ENCODE peak calls at places on chromosome 2, in eight cellular contexts. I, O, Y, N, Z, M, C and F are unnamed samples.

GRCh38 chr2:191811807-191812602 is 34.9 kb downstream of the CAVIN2 start:
- DNase-seq in I (peak), O (no peak), Y (peak), N (peak), Z (peak), M (peak), C (peak), F (peak)

GRCh38 chr2:6986251-6986893 is 69.2 kb downstream of the RNF144A start:
- DNase-seq in I (peak), O (no peak), Y (no peak), N (no peak), Z (no peak), M (peak), C (peak), F (no peak)

GRCh38 chr2:120984046-120984445 is 248.4 kb downstream of the GLI2 start:
- DNase-seq in I (no peak), O (no peak), Y (no peak), N (no peak), Z (no peak), M (no peak), C (no peak), F (peak)

GRCh38 chr2:49248506-49248905 is 94.2 kb upstream of the FSHR start:
- DNase-seq in I (no peak), O (no peak), Y (no peak), N (no peak), Z (no peak), M (no peak), C (peak), F (peak)

GRCh38 chr2:16149349-16150243 is 209.2 kb downstream of the MYCN start:
- DNase-seq in I (no peak), O (no peak), Y (no peak), N (no peak), Z (no peak), M (no peak), C (no peak), F (no peak)

GRCh38 chr2:237715459-237715947 is 83.1 kb upstream of the RBM44 start:
- DNase-seq in I (no peak), O (no peak), Y (no peak), N (no peak), Z (no peak), M (no peak), C (no peak), F (no peak)

GRCh38 chr2:178241852-178242551 is 47.7 kb downstream of the OSBPL6 start:
- DNase-seq in I (peak), O (peak), Y (no peak), N (no peak), Z (no peak), M (no peak), C (peak), F (peak)

GRCh38 chr2:177242136-177242987 is 22.2 kb downstream of the NFE2L2 start:
- DNase-seq in I (peak), O (no peak), Y (no peak), N (no peak), Z (no peak), M (no peak), C (peak), F (peak)

GRCh38 chr2:195561205-195562032 is 95.6 kb upstream of the SLC39A10 start:
- DNase-seq in I (no peak), O (no peak), Y (no peak), N (no peak), Z (no peak), M (no peak), C (peak), F (peak)

GRCh38 chr2:160680294-160680693 is 186.7 kb upstream of the RBMS1 start:
- DNase-seq in I (no peak), O (no peak), Y (no peak), N (no peak), Z (no peak), M (no peak), C (peak), F (no peak)

GRCh38 chr2:21395366-21395765 is 271.6 kb downstream of the TDRD15 start:
- DNase-seq in I (no peak), O (no peak), Y (no peak), N (no peak), Z (no peak), M (no peak), C (no peak), F (no peak)

GRCh38 chr2:159855153-159856140 is 57.4 kb upstream of the CD302 start:
- DNase-seq in I (no peak), O (no peak), Y (no peak), N (no peak), Z (no peak), M (no peak), C (peak), F (no peak)

GRCh38 chr2:205654878-205655601 is 27.3 kb upstream of the NRP2 start:
- DNase-seq in I (no peak), O (no peak), Y (no peak), N (no peak), Z (no peak), M (no peak), C (peak), F (peak)

GRCh38 chr2:72629062-72629461 is 196.8 kb downstream of the EXOC6B start:
- DNase-seq in I (no peak), O (no peak), Y (no peak), N (no peak), Z (no peak), M (no peak), C (peak), F (peak)

GRCh38 chr2:159946326-159946992 is 116.0 kb downstream of the PLA2R1 start:
- DNase-seq in I (peak), O (no peak), Y (no peak), N (no peak), Z (no peak), M (no peak), C (peak), F (peak)

GRCh38 chr2:213187833-213188532 is 36.6 kb upstream of the IKZF2 start:
- DNase-seq in I (no peak), O (no peak), Y (no peak), N (no peak), Z (no peak), M (peak), C (peak), F (peak)

GRCh38 chr2:26847663-26848335 is at the start of gene DPYSL5:
- DNase-seq in I (peak), O (peak), Y (no peak), N (no peak), Z (peak), M (peak), C (no peak), F (no peak)

GRCh38 chr2:174771136-174771535 is 6.9 kb upstream of the CHRNA1 start:
- DNase-seq in I (no peak), O (no peak), Y (no peak), N (no peak), Z (no peak), M (no peak), C (no peak), F (no peak)

GRCh38 chr2:191878576-191879298 is 31.8 kb upstream of the CAVIN2 start:
- DNase-seq in I (no peak), O (no peak), Y (no peak), N (no peak), Z (no peak), M (no peak), C (peak), F (peak)

GRCh38 chr2:28359222-28360065 is 33.2 kb upstream of the FOSL2 start:
- DNase-seq in I (no peak), O (no peak), Y (peak), N (peak), Z (no peak), M (no peak), C (peak), F (peak)

GRCh38 chr2:43075054-43075593 is 151.3 kb downstream of the ZFP36L2 start:
- DNase-seq in I (no peak), O (no peak), Y (no peak), N (no peak), Z (peak), M (no peak), C (peak), F (peak)

GRCh38 chr2:111116016-111116746 is 4.5 kb upstream of the BCL2L11 start:
- DNase-seq in I (no peak), O (no peak), Y (no peak), N (peak), Z (no peak), M (no peak), C (no peak), F (no peak)

GRCh38 chr2:161239416-161240109 is 68.7 kb upstream of the PSMD14 start:
- DNase-seq in I (no peak), O (no peak), Y (no peak), N (no peak), Z (no peak), M (peak), C (no peak), F (no peak)

GRCh38 chr2:67662222-67662621 is 265.1 kb downstream of the ETAA1 start:
- DNase-seq in I (no peak), O (no peak), Y (no peak), N (no peak), Z (no peak), M (no peak), C (no peak), F (no peak)

GRCh38 chr2:108370080-108370479 is 7.7 kb upstream of the SULT1C4 start:
- DNase-seq in I (no peak), O (no peak), Y (no peak), N (no peak), Z (no peak), M (no peak), C (peak), F (no peak)

GRCh38 chr2:240256704-240257637 is 116.5 kb upstream of the OTOS start:
- DNase-seq in I (no peak), O (no peak), Y (no peak), N (no peak), Z (no peak), M (no peak), C (no peak), F (no peak)

GRCh38 chr2:27324720-27325119 is 1.8 kb upstream of the MPV17 start:
- DNase-seq in I (no peak), O (no peak), Y (no peak), N (no peak), Z (no peak), M (no peak), C (no peak), F (no peak)

GRCh38 chr2:175965773-175966172 is 36.3 kb downstream of the LNPK start:
- DNase-seq in I (no peak), O (no peak), Y (no peak), N (no peak), Z (no peak), M (no peak), C (no peak), F (no peak)

GRCh38 chr2:54613794-54614257 is 109.6 kb upstream of the EML6 start:
- DNase-seq in I (no peak), O (no peak), Y (no peak), N (no peak), Z (no peak), M (no peak), C (peak), F (no peak)

GRCh38 chr2:95056461-95057459 is 31.3 kb downstream of the MAL start:
- DNase-seq in I (no peak), O (no peak), Y (no peak), N (no peak), Z (no peak), M (no peak), C (peak), F (peak)

GRCh38 chr2:54424555-54425163 is 31.5 kb upstream of the SPTBN1 start:
- DNase-seq in I (no peak), O (no peak), Y (no peak), N (no peak), Z (no peak), M (no peak), C (no peak), F (no peak)

GRCh38 chr2:64781991-64782390 is 128.3 kb upstream of the SERTAD2 start:
- DNase-seq in I (no peak), O (no peak), Y (no peak), N (no peak), Z (no peak), M (no peak), C (no peak), F (peak)

GRCh38 chr2:12045864-12046291 is 299.4 kb downstream of the LPIN1 start:
- DNase-seq in I (peak), O (peak), Y (no peak), N (no peak), Z (no peak), M (no peak), C (no peak), F (no peak)

GRCh38 chr2:70553334-70553583 is 367 bp downstream of the TGFA start:
- DNase-seq in I (no peak), O (no peak), Y (no peak), N (no peak), Z (no peak), M (peak), C (no peak), F (no peak)